ENCODE peak calls at places on chromosomes 12 and 14, in eight cellular contexts. One of them, this sample, is unnamed.

GRCh38 chr12:23174917-23175316 is 549.9 kb downstream of the ETNK1 start:
- DNase-seq in HAP-1: no peak
- DNase-seq in OCI-M1: no peak
- DNase-seq in HEK293T: no peak
- DNase-seq in NCI-H1092: no peak
- DNase-seq in stimulated activated CD4-positive, alpha-beta T cell treated with anti-CD3 and anti-CD28 coated beads, Interleukin-2, amount 100 ng/mL, for 4 hours: no peak
- DNase-seq in activated T-helper 9 cell treated with anti-CD3 and anti-CD28 coated beads, Interleukin-2, amount 50 U/mL, for 16 hours: no peak
- DNase-seq in progenitor cell of endocrine pancreas: no peak
- DNase-seq in this sample: no peak

GRCh38 chr14:57317248-57317833 is 48.6 kb downstream of the AP5M1 start:
- DNase-seq in progenitor cell of endocrine pancreas: peak
- DNase-seq in stimulated activated CD4-positive, alpha-beta T cell treated with anti-CD3 and anti-CD28 coated beads, Interleukin-2, amount 100 ng/mL, for 4 hours: peak
- DNase-seq in NCI-H1092: peak
- DNase-seq in OCI-M1: peak
- DNase-seq in HAP-1: peak
- DNase-seq in activated T-helper 9 cell treated with anti-CD3 and anti-CD28 coated beads, Interleukin-2, amount 50 U/mL, for 16 hours: peak
- DNase-seq in HEK293T: peak
- DNase-seq in this sample: peak

GRCh38 chr12:103757248-103757647 is 83.8 kb downstream of the NT5DC3 start:
- DNase-seq in progenitor cell of endocrine pancreas: no peak
- DNase-seq in HEK293T: no peak
- DNase-seq in stimulated activated CD4-positive, alpha-beta T cell treated with anti-CD3 and anti-CD28 coated beads, Interleukin-2, amount 100 ng/mL, for 4 hours: no peak
- DNase-seq in HAP-1: no peak
- DNase-seq in OCI-M1: no peak
- DNase-seq in NCI-H1092: no peak
- DNase-seq in activated T-helper 9 cell treated with anti-CD3 and anti-CD28 coated beads, Interleukin-2, amount 50 U/mL, for 16 hours: no peak
- DNase-seq in this sample: no peak

GRCh38 chr12:75954076-75954475 is 77.5 kb downstream of the PHLDA1 start:
- DNase-seq in activated T-helper 9 cell treated with anti-CD3 and anti-CD28 coated beads, Interleukin-2, amount 50 U/mL, for 16 hours: no peak
- DNase-seq in NCI-H1092: no peak
- DNase-seq in HAP-1: no peak
- DNase-seq in HEK293T: no peak
- DNase-seq in stimulated activated CD4-positive, alpha-beta T cell treated with anti-CD3 and anti-CD28 coated beads, Interleukin-2, amount 100 ng/mL, for 4 hours: no peak
- DNase-seq in progenitor cell of endocrine pancreas: no peak
- DNase-seq in OCI-M1: peak
- DNase-seq in this sample: no peak

GRCh38 chr14:71538949-71539659 is 393.1 kb upstream of the RGS6 start:
- DNase-seq in OCI-M1: no peak
- DNase-seq in stimulated activated CD4-positive, alpha-beta T cell treated with anti-CD3 and anti-CD28 coated beads, Interleukin-2, amount 100 ng/mL, for 4 hours: no peak
- DNase-seq in activated T-helper 9 cell treated with anti-CD3 and anti-CD28 coated beads, Interleukin-2, amount 50 U/mL, for 16 hours: no peak
- DNase-seq in NCI-H1092: no peak
- DNase-seq in HAP-1: no peak
- DNase-seq in HEK293T: no peak
- DNase-seq in progenitor cell of endocrine pancreas: no peak
- DNase-seq in this sample: no peak

GRCh38 chr12:3697311-3697870 is 55.5 kb downstream of the CRACR2A start:
- DNase-seq in activated T-helper 9 cell treated with anti-CD3 and anti-CD28 coated beads, Interleukin-2, amount 50 U/mL, for 16 hours: no peak
- DNase-seq in HAP-1: no peak
- DNase-seq in stimulated activated CD4-positive, alpha-beta T cell treated with anti-CD3 and anti-CD28 coated beads, Interleukin-2, amount 100 ng/mL, for 4 hours: no peak
- DNase-seq in NCI-H1092: no peak
- DNase-seq in HEK293T: no peak
- DNase-seq in OCI-M1: no peak
- DNase-seq in progenitor cell of endocrine pancreas: no peak
- DNase-seq in this sample: no peak

GRCh38 chr12:27096420-27096819 is 14.0 kb upstream of the C12orf71 start:
- DNase-seq in OCI-M1: no peak
- DNase-seq in HAP-1: no peak
- DNase-seq in NCI-H1092: no peak
- DNase-seq in activated T-helper 9 cell treated with anti-CD3 and anti-CD28 coated beads, Interleukin-2, amount 50 U/mL, for 16 hours: no peak
- DNase-seq in HEK293T: no peak
- DNase-seq in progenitor cell of endocrine pancreas: no peak
- DNase-seq in stimulated activated CD4-positive, alpha-beta T cell treated with anti-CD3 and anti-CD28 coated beads, Interleukin-2, amount 100 ng/mL, for 4 hours: no peak
- DNase-seq in this sample: no peak

GRCh38 chr14:102481791-102482238 is 27.8 kb downstream of the ANKRD9 start:
- DNase-seq in NCI-H1092: no peak
- DNase-seq in stimulated activated CD4-positive, alpha-beta T cell treated with anti-CD3 and anti-CD28 coated beads, Interleukin-2, amount 100 ng/mL, for 4 hours: no peak
- DNase-seq in activated T-helper 9 cell treated with anti-CD3 and anti-CD28 coated beads, Interleukin-2, amount 50 U/mL, for 16 hours: no peak
- DNase-seq in progenitor cell of endocrine pancreas: no peak
- DNase-seq in HAP-1: no peak
- DNase-seq in OCI-M1: no peak
- DNase-seq in HEK293T: no peak
- DNase-seq in this sample: no peak

GRCh38 chr14:63632932-63633514 is 8.6 kb downstream of the WDR89 start:
- DNase-seq in OCI-M1: peak
- DNase-seq in HAP-1: no peak
- DNase-seq in activated T-helper 9 cell treated with anti-CD3 and anti-CD28 coated beads, Interleukin-2, amount 50 U/mL, for 16 hours: no peak
- DNase-seq in progenitor cell of endocrine pancreas: no peak
- DNase-seq in stimulated activated CD4-positive, alpha-beta T cell treated with anti-CD3 and anti-CD28 coated beads, Interleukin-2, amount 100 ng/mL, for 4 hours: no peak
- DNase-seq in NCI-H1092: no peak
- DNase-seq in HEK293T: peak
- DNase-seq in this sample: no peak

GRCh38 chr12:105674871-105675699 is 344.6 kb downstream of the C12orf75 start:
- DNase-seq in stimulated activated CD4-positive, alpha-beta T cell treated with anti-CD3 and anti-CD28 coated beads, Interleukin-2, amount 100 ng/mL, for 4 hours: no peak
- DNase-seq in HEK293T: no peak
- DNase-seq in NCI-H1092: no peak
- DNase-seq in HAP-1: no peak
- DNase-seq in progenitor cell of endocrine pancreas: no peak
- DNase-seq in activated T-helper 9 cell treated with anti-CD3 and anti-CD28 coated beads, Interleukin-2, amount 50 U/mL, for 16 hours: no peak
- DNase-seq in OCI-M1: no peak
- DNase-seq in this sample: no peak

GRCh38 chr14:91415794-91416743 is 1.6 kb downstream of the CCDC88C start:
- DNase-seq in HAP-1: peak
- DNase-seq in NCI-H1092: no peak
- DNase-seq in stimulated activated CD4-positive, alpha-beta T cell treated with anti-CD3 and anti-CD28 coated beads, Interleukin-2, amount 100 ng/mL, for 4 hours: peak
- DNase-seq in activated T-helper 9 cell treated with anti-CD3 and anti-CD28 coated beads, Interleukin-2, amount 50 U/mL, for 16 hours: peak
- DNase-seq in OCI-M1: peak
- DNase-seq in HEK293T: no peak
- DNase-seq in progenitor cell of endocrine pancreas: no peak
- DNase-seq in this sample: no peak

GRCh38 chr14:51488569-51489220 is 163.0 kb upstream of the FRMD6 start:
- DNase-seq in stimulated activated CD4-positive, alpha-beta T cell treated with anti-CD3 and anti-CD28 coated beads, Interleukin-2, amount 100 ng/mL, for 4 hours: no peak
- DNase-seq in OCI-M1: no peak
- DNase-seq in activated T-helper 9 cell treated with anti-CD3 and anti-CD28 coated beads, Interleukin-2, amount 50 U/mL, for 16 hours: no peak
- DNase-seq in progenitor cell of endocrine pancreas: no peak
- DNase-seq in NCI-H1092: no peak
- DNase-seq in HEK293T: no peak
- DNase-seq in HAP-1: no peak
- DNase-seq in this sample: no peak

GRCh38 chr12:124910561-124911478 is 3.6 kb downstream of the UBC start:
- DNase-seq in NCI-H1092: no peak
- DNase-seq in activated T-helper 9 cell treated with anti-CD3 and anti-CD28 coated beads, Interleukin-2, amount 50 U/mL, for 16 hours: no peak
- DNase-seq in stimulated activated CD4-positive, alpha-beta T cell treated with anti-CD3 and anti-CD28 coated beads, Interleukin-2, amount 100 ng/mL, for 4 hours: no peak
- DNase-seq in HAP-1: no peak
- DNase-seq in progenitor cell of endocrine pancreas: no peak
- DNase-seq in HEK293T: no peak
- DNase-seq in OCI-M1: no peak
- DNase-seq in this sample: no peak

GRCh38 chr14:63956326-63956725 is 103.5 kb downstream of the SYNE2 start:
- DNase-seq in HEK293T: no peak
- DNase-seq in OCI-M1: no peak
- DNase-seq in NCI-H1092: no peak
- DNase-seq in activated T-helper 9 cell treated with anti-CD3 and anti-CD28 coated beads, Interleukin-2, amount 50 U/mL, for 16 hours: no peak
- DNase-seq in HAP-1: no peak
- DNase-seq in progenitor cell of endocrine pancreas: no peak
- DNase-seq in stimulated activated CD4-positive, alpha-beta T cell treated with anti-CD3 and anti-CD28 coated beads, Interleukin-2, amount 100 ng/mL, for 4 hours: no peak
- DNase-seq in this sample: no peak

GRCh38 chr14:81326451-81326850 is 73.7 kb downstream of the STON2 start:
- DNase-seq in HAP-1: no peak
- DNase-seq in NCI-H1092: no peak
- DNase-seq in stimulated activated CD4-positive, alpha-beta T cell treated with anti-CD3 and anti-CD28 coated beads, Interleukin-2, amount 100 ng/mL, for 4 hours: no peak
- DNase-seq in HEK293T: no peak
- DNase-seq in progenitor cell of endocrine pancreas: no peak
- DNase-seq in activated T-helper 9 cell treated with anti-CD3 and anti-CD28 coated beads, Interleukin-2, amount 50 U/mL, for 16 hours: no peak
- DNase-seq in OCI-M1: no peak
- DNase-seq in this sample: no peak

GRCh38 chr14:51297066-51297465 is 57.0 kb downstream of the TMX1 start:
- DNase-seq in OCI-M1: no peak
- DNase-seq in HAP-1: no peak
- DNase-seq in activated T-helper 9 cell treated with anti-CD3 and anti-CD28 coated beads, Interleukin-2, amount 50 U/mL, for 16 hours: no peak
- DNase-seq in progenitor cell of endocrine pancreas: no peak
- DNase-seq in NCI-H1092: no peak
- DNase-seq in stimulated activated CD4-positive, alpha-beta T cell treated with anti-CD3 and anti-CD28 coated beads, Interleukin-2, amount 100 ng/mL, for 4 hours: no peak
- DNase-seq in HEK293T: no peak
- DNase-seq in this sample: no peak